ENCODE peak calls at places on chromosomes 13 and 19, in six cellular contexts. One of them, this sample, is unnamed.

GRCh38 chr19:1524206-1524971 is 512 bp downstream of the PLK5 start:
- DNase-seq in amniotic epithelial cell: no peak
- DNase-seq in fibroblast of lung: no peak
- DNase-seq in T-cell: no peak
- DNase-seq in aorta: no peak
- DNase-seq in stimulated activated CD4-positive, alpha-beta T cell treated with anti-CD3 and anti-CD28 coated beads, Interleukin-15, amount 100 ng/mL, for 1 hour: no peak
- DNase-seq in this sample: no peak

GRCh38 chr13:80979035-80979641 is 638.2 kb upstream of the SPRY2 start:
- DNase-seq in amniotic epithelial cell: peak; percentile 67
- DNase-seq in fibroblast of lung: peak; percentile 61
- DNase-seq in T-cell: no peak
- DNase-seq in aorta: no peak
- DNase-seq in stimulated activated CD4-positive, alpha-beta T cell treated with anti-CD3 and anti-CD28 coated beads, Interleukin-15, amount 100 ng/mL, for 1 hour: no peak
- DNase-seq in this sample: no peak

GRCh38 chr19:8487137-8487851 is 15.1 kb downstream of the PRAM1 start:
- DNase-seq in amniotic epithelial cell: peak; percentile 36
- DNase-seq in fibroblast of lung: no peak
- DNase-seq in T-cell: peak; percentile 64
- DNase-seq in aorta: peak; percentile 73
- DNase-seq in stimulated activated CD4-positive, alpha-beta T cell treated with anti-CD3 and anti-CD28 coated beads, Interleukin-15, amount 100 ng/mL, for 1 hour: no peak
- DNase-seq in this sample: peak; percentile 44

GRCh38 chr19:12521996-12522395 is 29.3 kb downstream of the ZNF564 start:
- DNase-seq in amniotic epithelial cell: no peak
- DNase-seq in fibroblast of lung: no peak
- DNase-seq in T-cell: no peak
- DNase-seq in aorta: no peak
- DNase-seq in stimulated activated CD4-positive, alpha-beta T cell treated with anti-CD3 and anti-CD28 coated beads, Interleukin-15, amount 100 ng/mL, for 1 hour: no peak
- DNase-seq in this sample: no peak

GRCh38 chr19:17292301-17293074 is 10.7 kb downstream of the ABHD8 start:
- DNase-seq in amniotic epithelial cell: peak; percentile 87
- DNase-seq in fibroblast of lung: peak; percentile 79
- DNase-seq in T-cell: peak; percentile 62
- DNase-seq in aorta: peak; percentile 85
- DNase-seq in stimulated activated CD4-positive, alpha-beta T cell treated with anti-CD3 and anti-CD28 coated beads, Interleukin-15, amount 100 ng/mL, for 1 hour: peak; percentile 80
- DNase-seq in this sample: peak; percentile 66

GRCh38 chr19:37931941-37932655 is 25.1 kb downstream of the SIPA1L3 start:
- DNase-seq in amniotic epithelial cell: peak; percentile 57
- DNase-seq in fibroblast of lung: peak; percentile 88
- DNase-seq in T-cell: no peak
- DNase-seq in aorta: peak; percentile 77
- DNase-seq in stimulated activated CD4-positive, alpha-beta T cell treated with anti-CD3 and anti-CD28 coated beads, Interleukin-15, amount 100 ng/mL, for 1 hour: no peak
- DNase-seq in this sample: no peak

GRCh38 chr19:17538684-17539287 is 16.7 kb upstream of the COLGALT1 start:
- DNase-seq in amniotic epithelial cell: no peak
- DNase-seq in fibroblast of lung: no peak
- DNase-seq in T-cell: no peak
- DNase-seq in aorta: no peak
- DNase-seq in stimulated activated CD4-positive, alpha-beta T cell treated with anti-CD3 and anti-CD28 coated beads, Interleukin-15, amount 100 ng/mL, for 1 hour: no peak
- DNase-seq in this sample: no peak

GRCh38 chr19:30391052-30391451 is 18.9 kb downstream of the ZNF536 start:
- DNase-seq in amniotic epithelial cell: no peak
- DNase-seq in fibroblast of lung: no peak
- DNase-seq in T-cell: no peak
- DNase-seq in aorta: no peak
- DNase-seq in stimulated activated CD4-positive, alpha-beta T cell treated with anti-CD3 and anti-CD28 coated beads, Interleukin-15, amount 100 ng/mL, for 1 hour: no peak
- DNase-seq in this sample: no peak

GRCh38 chr19:45125975-45126493 is 33.1 kb downstream of the PPP1R37 start:
- DNase-seq in amniotic epithelial cell: peak; percentile 41
- DNase-seq in fibroblast of lung: peak; percentile 30
- DNase-seq in T-cell: peak; percentile 50
- DNase-seq in aorta: peak; percentile 63
- DNase-seq in stimulated activated CD4-positive, alpha-beta T cell treated with anti-CD3 and anti-CD28 coated beads, Interleukin-15, amount 100 ng/mL, for 1 hour: peak; percentile 54
- DNase-seq in this sample: peak; percentile 58